ENCODE peak calls at places on chromosomes 2 and 18, in four cellular contexts. One of them, this sample, is unnamed.

GRCh38 chr2:44087714-44088092 is 81.0 kb upstream of the PPM1B start:
- DNase-seq in AG10803: no peak
- DNase-seq in lower leg skin: no peak
- DNase-seq in fibroblast of mammary gland: no peak
- DNase-seq in this sample: no peak

GRCh38 chr2:55962910-55963309 is 39.3 kb upstream of the EFEMP1 start:
- DNase-seq in AG10803: no peak
- DNase-seq in lower leg skin: no peak
- DNase-seq in fibroblast of mammary gland: peak; percentile 17
- DNase-seq in this sample: no peak

GRCh38 chr2:165586019-165586418 is 116.5 kb downstream of the CSRNP3 start:
- DNase-seq in AG10803: no peak
- DNase-seq in lower leg skin: no peak
- DNase-seq in fibroblast of mammary gland: no peak
- DNase-seq in this sample: no peak

GRCh38 chr2:155871940-155872339 is 460.6 kb downstream of the NR4A2 start:
- DNase-seq in AG10803: no peak
- DNase-seq in lower leg skin: no peak
- DNase-seq in fibroblast of mammary gland: no peak
- DNase-seq in this sample: no peak

GRCh38 chr2:40716879-40717278 is 265.0 kb upstream of the SLC8A1 start:
- DNase-seq in AG10803: peak; percentile 89
- DNase-seq in lower leg skin: no peak
- DNase-seq in fibroblast of mammary gland: peak; percentile 91
- DNase-seq in this sample: no peak

GRCh38 chr2:168135630-168136029 is 111.8 kb downstream of the STK39 start:
- DNase-seq in AG10803: no peak
- DNase-seq in lower leg skin: no peak
- DNase-seq in fibroblast of mammary gland: no peak
- DNase-seq in this sample: no peak

GRCh38 chr2:203451011-203451410 is 84.1 kb downstream of the RAPH1 start:
- DNase-seq in AG10803: peak; percentile 84
- DNase-seq in lower leg skin: no peak
- DNase-seq in fibroblast of mammary gland: no peak
- DNase-seq in this sample: no peak

GRCh38 chr2:106109675-106110074 is 84.4 kb downstream of the UXS1 start:
- DNase-seq in AG10803: no peak
- DNase-seq in lower leg skin: peak; percentile 57
- DNase-seq in fibroblast of mammary gland: no peak
- DNase-seq in this sample: no peak

GRCh38 chr2:28648671-28649395 is 102.8 kb upstream of the PPP1CB start:
- DNase-seq in AG10803: no peak
- DNase-seq in lower leg skin: no peak
- DNase-seq in fibroblast of mammary gland: no peak
- DNase-seq in this sample: no peak

GRCh38 chr2:134235771-134236170 is 18.1 kb upstream of the MGAT5 start:
- DNase-seq in AG10803: peak; percentile 34
- DNase-seq in lower leg skin: no peak
- DNase-seq in fibroblast of mammary gland: no peak
- DNase-seq in this sample: no peak

GRCh38 chr18:39958876-39959275 is 1996.2 kb upstream of the PIK3C3 start:
- DNase-seq in AG10803: no peak
- DNase-seq in lower leg skin: no peak
- DNase-seq in fibroblast of mammary gland: peak; percentile 28
- DNase-seq in this sample: no peak

GRCh38 chr18:61580061-61580460 is 246.8 kb downstream of the CDH20 start:
- DNase-seq in AG10803: peak; percentile 71
- DNase-seq in lower leg skin: no peak
- DNase-seq in fibroblast of mammary gland: no peak
- DNase-seq in this sample: no peak

GRCh38 chr18:37565985-37566478 is 434 bp upstream of the CELF4 start:
- DNase-seq in AG10803: peak; percentile 41
- DNase-seq in lower leg skin: no peak
- DNase-seq in fibroblast of mammary gland: peak; percentile 8
- DNase-seq in this sample: no peak

GRCh38 chr2:23606968-23607367 is 222.0 kb downstream of the KLHL29 start:
- DNase-seq in AG10803: peak; percentile 56
- DNase-seq in lower leg skin: no peak
- DNase-seq in fibroblast of mammary gland: peak; percentile 85
- DNase-seq in this sample: no peak

GRCh38 chr18:2425426-2426317 is 145.6 kb downstream of the METTL4 start:
- DNase-seq in AG10803: peak; percentile 34
- DNase-seq in lower leg skin: no peak
- DNase-seq in fibroblast of mammary gland: peak; percentile 29
- DNase-seq in this sample: no peak

GRCh38 chr2:55141572-55142413 is 90.3 kb downstream of the CLHC1 start:
- DNase-seq in AG10803: no peak
- DNase-seq in lower leg skin: no peak
- DNase-seq in fibroblast of mammary gland: no peak
- DNase-seq in this sample: no peak

GRCh38 chr2:80242355-80242910 is 62.1 kb downstream of the LRRTM1 start:
- DNase-seq in AG10803: no peak
- DNase-seq in lower leg skin: no peak
- DNase-seq in fibroblast of mammary gland: no peak
- DNase-seq in this sample: no peak

GRCh38 chr2:237291138-237291792 is 122.7 kb downstream of the COL6A3 start:
- DNase-seq in AG10803: peak; percentile 98
- DNase-seq in lower leg skin: peak; percentile 98
- DNase-seq in fibroblast of mammary gland: peak; percentile 99
- DNase-seq in this sample: peak; percentile 99

GRCh38 chr2:171174075-171174474 is 13.4 kb upstream of the TLK1 start:
- DNase-seq in AG10803: no peak
- DNase-seq in lower leg skin: no peak
- DNase-seq in fibroblast of mammary gland: no peak
- DNase-seq in this sample: no peak

GRCh38 chr2:132282911-132283310 is 121.2 kb upstream of the ANKRD30BL start:
- DNase-seq in AG10803: no peak
- DNase-seq in lower leg skin: no peak
- DNase-seq in fibroblast of mammary gland: no peak
- DNase-seq in this sample: no peak

GRCh38 chr2:53861824-53862223 is 2.1 kb upstream of the GPR75 start:
- DNase-seq in AG10803: no peak
- DNase-seq in lower leg skin: no peak
- DNase-seq in fibroblast of mammary gland: no peak
- DNase-seq in this sample: no peak

GRCh38 chr2:126902859-126903258 is 4.2 kb downstream of the TEX51 start:
- DNase-seq in AG10803: no peak
- DNase-seq in lower leg skin: peak; percentile 57
- DNase-seq in fibroblast of mammary gland: no peak
- DNase-seq in this sample: no peak

GRCh38 chr2:161983010-161983651 is 90.9 kb downstream of the DPP4 start:
- DNase-seq in AG10803: no peak
- DNase-seq in lower leg skin: no peak
- DNase-seq in fibroblast of mammary gland: no peak
- DNase-seq in this sample: no peak

GRCh38 chr2:166074430-166074829 is 53.4 kb downstream of the SCN1A start:
- DNase-seq in AG10803: no peak
- DNase-seq in lower leg skin: no peak
- DNase-seq in fibroblast of mammary gland: no peak
- DNase-seq in this sample: no peak

GRCh38 chr2:172281648-172282576 is 145.5 kb upstream of the ITGA6 start:
- DNase-seq in AG10803: peak; percentile 74
- DNase-seq in lower leg skin: no peak
- DNase-seq in fibroblast of mammary gland: peak; percentile 86
- DNase-seq in this sample: no peak

GRCh38 chr2:190097115-190097514 is 34.6 kb upstream of the MSTN start:
- DNase-seq in AG10803: no peak
- DNase-seq in lower leg skin: no peak
- DNase-seq in fibroblast of mammary gland: no peak
- DNase-seq in this sample: no peak

GRCh38 chr2:136126021-136126420 is 8.1 kb upstream of the CXCR4 start:
- DNase-seq in AG10803: no peak
- DNase-seq in lower leg skin: no peak
- DNase-seq in fibroblast of mammary gland: no peak
- DNase-seq in this sample: no peak

GRCh38 chr18:24736686-24737085 is 276.2 kb downstream of the HRH4 start:
- DNase-seq in AG10803: no peak
- DNase-seq in lower leg skin: no peak
- DNase-seq in fibroblast of mammary gland: no peak
- DNase-seq in this sample: no peak
- TF ChIP-seq CTCF in AG10803: no peak
- TF ChIP-seq CTCF in lower leg skin: no peak
- TF ChIP-seq CTCF in fibroblast of mammary gland: no peak
- TF ChIP-seq CTCF in this sample: no peak

GRCh38 chr2:163734401-163734800 is 1.4 kb downstream of the FIGN start:
- DNase-seq in AG10803: no peak
- DNase-seq in lower leg skin: no peak
- DNase-seq in fibroblast of mammary gland: no peak
- DNase-seq in this sample: no peak
- H3K4me3 ChIP-seq in AG10803: peak overlapping the region; percentile 81
- H3K4me3 ChIP-seq in lower leg skin: no peak overlapping the region
- H3K4me3 ChIP-seq in fibroblast of mammary gland: peak overlapping the region; percentile 89
- H3K4me3 ChIP-seq in this sample: peak overlapping the region; percentile 76

GRCh38 chr2:67240507-67240906 is 156.6 kb upstream of the ETAA1 start:
- DNase-seq in AG10803: peak; percentile 14
- DNase-seq in lower leg skin: no peak
- DNase-seq in fibroblast of mammary gland: no peak
- DNase-seq in this sample: no peak

GRCh38 chr2:67234443-67234842 is 162.7 kb upstream of the ETAA1 start:
- DNase-seq in AG10803: peak; percentile 57
- DNase-seq in lower leg skin: no peak
- DNase-seq in fibroblast of mammary gland: peak; percentile 64
- DNase-seq in this sample: peak; percentile 18

GRCh38 chr2:67241453-67241852 is 155.7 kb upstream of the ETAA1 start:
- DNase-seq in AG10803: no peak
- DNase-seq in lower leg skin: no peak
- DNase-seq in fibroblast of mammary gland: no peak
- DNase-seq in this sample: no peak

GRCh38 chr2:67242456-67242855 is 154.7 kb upstream of the ETAA1 start:
- DNase-seq in AG10803: no peak
- DNase-seq in lower leg skin: no peak
- DNase-seq in fibroblast of mammary gland: no peak
- DNase-seq in this sample: no peak

DNA sequence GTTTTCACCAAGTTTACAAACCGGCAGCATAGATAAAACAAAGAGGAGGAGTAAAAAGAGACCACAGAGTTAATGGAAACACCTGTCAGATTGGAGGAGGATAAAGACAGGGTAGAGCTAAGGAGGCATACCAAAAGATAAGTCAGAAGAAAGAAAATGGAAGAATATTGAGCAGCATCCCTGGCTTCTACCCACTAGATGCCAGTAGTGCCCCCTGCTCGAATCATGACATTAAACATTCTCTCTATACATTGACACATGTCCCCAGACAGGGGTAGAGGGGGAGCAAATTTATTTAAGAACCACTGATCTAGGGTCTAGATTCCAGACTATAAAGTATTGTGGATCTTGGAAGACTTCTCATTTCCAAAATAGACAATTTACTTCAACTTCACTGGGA is 159.8 kb upstream of the ETAA1 start:
- DNase-seq in AG10803: no peak
- DNase-seq in lower leg skin: no peak
- DNase-seq in fibroblast of mammary gland: no peak
- DNase-seq in this sample: no peak
- TF ChIP-seq CTCF in AG10803: no peak
- TF ChIP-seq CTCF in lower leg skin: no peak
- TF ChIP-seq CTCF in fibroblast of mammary gland: peak; percentile 23
- TF ChIP-seq CTCF in this sample: peak; percentile 14

GRCh38 chr2:30145826-30146336 is 926 bp upstream of the YPEL5 start:
- DNase-seq in AG10803: peak; percentile 8
- DNase-seq in lower leg skin: no peak
- DNase-seq in fibroblast of mammary gland: no peak
- DNase-seq in this sample: no peak
- H3K4me3 ChIP-seq in AG10803: peak overlapping the region; percentile 60
- H3K4me3 ChIP-seq in lower leg skin: no peak overlapping the region
- H3K4me3 ChIP-seq in fibroblast of mammary gland: peak overlapping the region; percentile 75
- H3K4me3 ChIP-seq in this sample: peak overlapping the region; percentile 44

GRCh38 chr2:223989206-223989859 is 32.1 kb downstream of the MRPL44 start:
- DNase-seq in AG10803: no peak
- DNase-seq in lower leg skin: no peak
- DNase-seq in fibroblast of mammary gland: no peak
- DNase-seq in this sample: no peak
- TF ChIP-seq CTCF in AG10803: no peak
- TF ChIP-seq CTCF in lower leg skin: no peak
- TF ChIP-seq CTCF in fibroblast of mammary gland: no peak
- TF ChIP-seq CTCF in this sample: no peak

GRCh38 chr2:21836766-21837543 is 713.2 kb downstream of the TDRD15 start:
- DNase-seq in AG10803: no peak
- DNase-seq in lower leg skin: no peak
- DNase-seq in fibroblast of mammary gland: peak; percentile 77
- DNase-seq in this sample: peak; percentile 36
- H3K4me3 ChIP-seq in AG10803: no peak overlapping the region
- H3K4me3 ChIP-seq in lower leg skin: no peak overlapping the region
- H3K4me3 ChIP-seq in fibroblast of mammary gland: no peak overlapping the region
- H3K4me3 ChIP-seq in this sample: no peak overlapping the region

DNA sequence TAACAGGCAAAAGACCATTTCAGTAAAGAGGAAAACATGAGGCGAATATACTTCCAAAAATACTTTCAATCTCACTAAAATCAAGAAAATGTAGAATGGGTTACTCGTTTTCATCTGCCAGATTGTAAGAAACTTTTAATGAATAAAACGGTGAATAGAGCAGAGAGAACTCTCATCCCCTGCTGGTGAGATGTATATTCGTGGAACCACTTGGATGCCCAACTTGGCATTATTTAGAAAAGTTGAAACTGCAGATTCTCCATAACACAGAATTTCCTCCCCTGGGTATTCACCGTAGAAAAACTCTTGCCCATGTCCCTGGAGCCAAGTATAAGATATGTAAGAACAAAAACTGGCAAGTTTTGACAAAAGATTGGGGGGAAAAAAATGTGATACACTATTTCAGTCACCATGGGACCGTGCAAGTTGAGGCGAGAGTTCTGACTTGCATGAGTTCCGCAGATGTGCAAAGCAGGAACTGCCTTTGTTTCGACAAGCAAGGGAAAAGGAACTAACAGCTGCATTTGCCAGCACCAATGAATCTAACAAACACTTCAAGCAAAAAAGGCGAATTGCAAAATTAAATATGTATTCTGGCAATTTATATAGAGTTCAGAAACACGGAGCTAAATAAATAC is 14.8 kb downstream of the TIMM21 start:
- DNase-seq in AG10803: no peak
- DNase-seq in lower leg skin: no peak
- DNase-seq in fibroblast of mammary gland: no peak
- DNase-seq in this sample: no peak
- TF ChIP-seq CTCF in AG10803: no peak
- TF ChIP-seq CTCF in lower leg skin: no peak
- TF ChIP-seq CTCF in fibroblast of mammary gland: peak; percentile 3
- TF ChIP-seq CTCF in this sample: no peak